ENCODE peak calls at places on chromosomes 5 and 9, in ten cellular contexts. P is left ventricle myocardium inferior; G is mammary epithelial cell; N is effector memory CD4-positive, alpha-beta T cell; X is psoas muscle; U is spleen; J is endothelial cell of umbilical vein; O is A549; V is left lung; B is CD4-positive, alpha-beta memory T cell. I is an unnamed sample. For H3K4me1, the result is how much of the 10 kb centered on the place peaks cover.

GRCh38 chr5:3597727-3598082 is 2.1 kb downstream of the IRX1 start:
- DNase-seq in B (no peak), O (no peak), P (no peak), X (no peak), J (no peak), V (no peak), G (peak), N (no peak), U (no peak), I (no peak)

GRCh38 chr9:83511051-83511450 is 27.1 kb downstream of the FRMD3 start:
- DNase-seq in P (no peak), U (no peak), B (no peak), G (peak), V (no peak), O (no peak), X (no peak), J (peak), N (no peak), I (no peak)

GRCh38 chr5:155678371-155678770 is 648.6 kb upstream of the SGCD start:
- DNase-seq in B (no peak), X (no peak), G (no peak), N (no peak), V (no peak), O (no peak), J (no peak), U (no peak), P (no peak), I (no peak)

GRCh38 chr5:61450170-61450815 is 118.2 kb downstream of the ZSWIM6 start:
- DNase-seq in U (no peak), V (no peak), O (peak), G (peak), P (no peak), N (no peak), X (no peak), J (peak), B (no peak), I (no peak)

GRCh38 chr5:173281910-173282309 is 46.3 kb downstream of the STC2 start:
- DNase-seq in J (no peak), X (no peak), B (no peak), V (no peak), U (no peak), P (no peak), N (no peak), G (no peak), O (peak), I (no peak)

GRCh38 chr9:21579209-21579608 is 97.1 kb upstream of the IFNE start:
- DNase-seq in X (no peak), G (no peak), U (no peak), B (peak), J (no peak), P (no peak), V (no peak), N (no peak), O (peak), I (no peak)

GRCh38 chr5:113896789-113897188 is 383.3 kb downstream of the YTHDC2 start:
- DNase-seq in J (no peak), U (no peak), G (no peak), N (no peak), X (no peak), V (no peak), P (no peak), B (no peak), O (no peak), I (no peak)

GRCh38 chr5:23704176-23704855 is 196.9 kb downstream of the PRDM9 start:
- DNase-seq in U (no peak), X (no peak), G (peak), B (no peak), N (no peak), J (no peak), P (no peak), O (peak), V (no peak), I (no peak)

GRCh38 chr5:74166064-74166463 is 474.5 kb downstream of the ENC1 start:
- DNase-seq in U (no peak), G (no peak), B (no peak), O (no peak), P (no peak), X (no peak), V (no peak), J (peak), N (no peak), I (no peak)

GRCh38 chr9:125694478-125694877 is 12.5 kb downstream of the MAPKAP1 start:
- DNase-seq in P (no peak), O (no peak), B (no peak), V (no peak), N (no peak), X (no peak), G (no peak), J (no peak), U (no peak), I (no peak)

GRCh38 chr9:36717276-36717675 is 144.6 kb downstream of the MELK start:
- DNase-seq in J (no peak), B (no peak), X (no peak), G (no peak), P (no peak), U (no peak), V (no peak), O (no peak), N (no peak), I (no peak)

GRCh38 chr5:163869611-163870010 is 364.2 kb downstream of the MAT2B start:
- DNase-seq in P (no peak), J (no peak), U (no peak), V (no peak), O (no peak), X (no peak), G (no peak), N (no peak), B (no peak), I (no peak)

GRCh38 chr5:147887925-147888324 is 9.4 kb downstream of the SCGB3A2 start:
- DNase-seq in J (no peak), P (no peak), O (no peak), U (no peak), G (peak), V (no peak), X (no peak), B (no peak), N (no peak), I (no peak)

DNA sequence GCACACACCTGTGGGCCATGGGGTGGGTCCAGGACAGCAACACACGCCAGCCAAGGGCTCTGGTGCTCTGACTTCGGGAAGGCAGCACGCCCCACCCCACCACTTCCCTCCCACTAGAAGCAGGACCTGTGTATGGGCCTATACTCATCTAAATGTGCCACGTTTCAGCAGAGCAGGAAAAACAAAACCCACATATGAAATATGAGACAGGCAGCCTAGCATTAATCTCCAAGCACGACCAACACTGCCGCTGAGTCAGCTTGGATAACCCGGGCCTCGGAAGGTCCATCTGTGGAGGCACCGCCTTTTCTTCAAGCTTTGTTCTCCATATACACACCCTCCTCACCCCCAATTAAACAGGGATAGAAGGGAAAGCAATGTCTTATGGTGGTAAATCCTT is 203.1 kb downstream of the ROR2 start:
- DNase-seq in B (no peak), G (no peak), X (no peak), V (no peak), O (no peak), U (no peak), N (no peak), J (no peak), P (no peak), I (no peak)
- H3K27ac ChIP-seq in B (no peak), G (no peak), X (no peak), V (no peak), O (no peak), U (no peak), N (no peak), J (no peak), P (no peak), I (no peak)

DNA sequence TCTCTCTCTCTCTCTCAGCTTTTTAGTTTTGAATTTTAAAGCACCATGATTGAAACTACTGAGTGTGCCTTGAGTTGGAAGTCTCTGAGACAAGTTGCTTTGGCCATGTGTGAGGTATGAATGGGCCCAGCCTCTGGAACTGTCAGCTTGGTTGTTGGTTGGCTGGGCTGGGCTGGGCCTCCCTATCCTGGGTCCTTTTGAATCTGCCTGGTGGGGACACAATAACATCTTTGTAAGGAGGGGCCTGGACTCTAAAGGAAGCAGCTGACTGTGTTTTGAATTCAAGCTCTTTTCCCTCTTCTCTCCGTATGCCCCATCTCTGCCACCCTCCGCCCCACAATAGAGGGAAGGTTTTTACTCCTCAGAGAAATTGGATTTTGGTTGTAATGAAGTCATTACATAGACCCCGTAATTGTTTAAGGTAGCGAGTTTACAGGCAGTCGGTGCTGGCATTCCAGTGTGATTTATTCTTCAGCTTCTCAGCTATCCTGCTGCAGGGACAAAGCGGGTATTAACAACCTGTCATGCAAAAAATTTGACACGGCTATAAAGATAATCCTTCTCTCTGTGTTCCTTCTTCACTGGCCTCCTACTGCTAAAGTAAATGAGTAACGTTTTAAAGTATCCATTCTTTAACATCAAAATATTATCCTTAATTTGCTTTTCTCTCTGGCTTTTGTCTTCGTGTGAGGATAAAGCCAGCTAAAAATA is 105.4 kb downstream of the DAPK1 start:
- DNase-seq in J (no peak), U (no peak), P (no peak), V (no peak), N (no peak), G (no peak), O (no peak), B (no peak), X (no peak), I (no peak)
- H3K4me1 ChIP-seq in J (under half), U (under half), P (under half), V (under half), N (under half), G (under half), O (half or more), B (under half), X (under half), I (under half)

GRCh38 chr9:111052831-111053230 is 14.6 kb upstream of the LPAR1 start:
- DNase-seq in G (peak), U (no peak), J (no peak), B (no peak), P (no peak), X (no peak), N (no peak), V (no peak), O (no peak), I (no peak)

GRCh38 chr9:111050819-111051218 is 12.5 kb upstream of the LPAR1 start:
- DNase-seq in V (no peak), P (no peak), U (no peak), J (no peak), B (no peak), X (no peak), N (no peak), O (no peak), G (no peak), I (no peak)

DNA sequence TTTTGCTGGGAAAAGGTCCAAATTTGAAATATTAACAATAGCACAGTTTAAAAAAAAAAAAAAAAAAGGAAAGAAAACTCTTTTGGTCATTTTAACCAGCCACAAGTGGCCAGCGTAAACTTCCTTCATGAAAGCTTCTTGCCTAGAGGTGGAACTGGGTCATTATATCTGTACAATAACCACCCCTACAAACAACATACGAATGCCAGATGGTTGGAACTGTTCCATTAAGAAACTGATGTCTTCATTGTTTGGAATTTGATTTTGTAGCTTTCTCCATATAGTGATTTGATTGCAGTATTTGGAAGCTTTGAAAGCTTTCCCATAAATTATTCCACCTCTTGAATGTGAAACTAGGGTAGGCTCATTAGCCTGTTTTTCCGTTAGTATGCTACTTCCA is 18.3 kb upstream of the LPAR1 start:
- DNase-seq in P (no peak), V (no peak), O (no peak), B (no peak), G (no peak), U (no peak), X (no peak), J (peak), N (no peak), I (no peak)
- H3K4me3 ChIP-seq in P (no peak), V (no peak), O (no peak), B (no peak), G (no peak), U (no peak), X (no peak), J (no peak), N (no peak), I (no peak)

GRCh38 chr9:97853844-97854695 is 1.0 kb downstream of the FOXE1 start:
- DNase-seq in X (no peak), U (peak), P (no peak), O (peak), G (peak), B (peak), J (no peak), V (no peak), N (no peak), I (no peak)
- H3K27ac ChIP-seq in X (no peak), U (no peak), P (no peak), O (peak), G (no peak), B (no peak), J (no peak), V (no peak), N (no peak), I (no peak)

GRCh38 chr9:109967651-109968331 is 187.8 kb downstream of the PALM2AKAP2 start:
- DNase-seq in U (no peak), G (no peak), J (no peak), O (no peak), P (no peak), V (no peak), X (no peak), B (no peak), N (no peak), I (no peak)
- H3K4me1 ChIP-seq in U (under half), G (under half), J (under half), O (under half), P (under half), V (under half), X (under half), B (under half), N (under half), I (under half)

GRCh38 chr5:132489871-132490483 is 596 bp downstream of the IRF1 start:
- DNase-seq in U (peak), N (no peak), P (peak), V (peak), J (peak), O (peak), G (no peak), X (peak), B (no peak), I (peak)

GRCh38 chr5:132487095-132487428 is 3.5 kb downstream of the IRF1 start:
- DNase-seq in V (no peak), O (no peak), U (no peak), X (no peak), P (no peak), N (no peak), J (no peak), G (no peak), B (no peak), I (peak)

GRCh38 chr5:132487841-132488555 is 2.6 kb downstream of the IRF1 start:
- DNase-seq in G (no peak), J (no peak), V (no peak), N (no peak), B (peak), P (peak), X (no peak), U (peak), O (no peak), I (peak)

GRCh38 chr5:132489051-132489770 is 1.4 kb downstream of the IRF1 start:
- DNase-seq in P (no peak), N (no peak), V (no peak), G (no peak), J (no peak), X (no peak), B (peak), U (peak), O (no peak), I (peak)

GRCh38 chr5:132488590-132488989 is 2.0 kb downstream of the IRF1 start:
- DNase-seq in U (no peak), G (no peak), X (no peak), B (no peak), V (no peak), N (no peak), P (no peak), J (no peak), O (no peak), I (no peak)
- H3K4me3 ChIP-seq in U (peak), G (no peak), X (peak), B (peak), V (peak), N (peak), P (peak), J (no peak), O (no peak), I (no peak)

GRCh38 chr5:134129411-134130238 is 15.1 kb downstream of the TCF7 start:
- DNase-seq in B (no peak), N (no peak), P (no peak), V (no peak), J (no peak), U (peak), X (peak), G (no peak), O (no peak), I (no peak)

GRCh38 chr5:134132372-134133212 is 18.1 kb downstream of the TCF7 start:
- DNase-seq in P (peak), X (peak), B (peak), J (no peak), O (no peak), V (peak), N (peak), G (no peak), U (peak), I (no peak)

GRCh38 chr5:134131578-134132350 is 17.3 kb downstream of the TCF7 start:
- DNase-seq in U (peak), B (no peak), G (no peak), V (no peak), X (peak), P (peak), J (no peak), N (no peak), O (no peak), I (no peak)

GRCh38 chr5:134130239-134130945 is 15.9 kb downstream of the TCF7 start:
- DNase-seq in B (no peak), V (no peak), J (no peak), G (no peak), X (peak), U (peak), N (no peak), P (no peak), O (no peak), I (no peak)

GRCh38 chr5:134131165-134131564 is 16.7 kb downstream of the TCF7 start:
- DNase-seq in X (peak), U (peak), B (no peak), P (no peak), G (no peak), N (no peak), V (no peak), O (no peak), J (no peak), I (no peak)
- H3K27ac ChIP-seq in X (no peak), U (peak), B (peak), P (no peak), G (no peak), N (peak), V (no peak), O (no peak), J (no peak), I (no peak)

DNA sequence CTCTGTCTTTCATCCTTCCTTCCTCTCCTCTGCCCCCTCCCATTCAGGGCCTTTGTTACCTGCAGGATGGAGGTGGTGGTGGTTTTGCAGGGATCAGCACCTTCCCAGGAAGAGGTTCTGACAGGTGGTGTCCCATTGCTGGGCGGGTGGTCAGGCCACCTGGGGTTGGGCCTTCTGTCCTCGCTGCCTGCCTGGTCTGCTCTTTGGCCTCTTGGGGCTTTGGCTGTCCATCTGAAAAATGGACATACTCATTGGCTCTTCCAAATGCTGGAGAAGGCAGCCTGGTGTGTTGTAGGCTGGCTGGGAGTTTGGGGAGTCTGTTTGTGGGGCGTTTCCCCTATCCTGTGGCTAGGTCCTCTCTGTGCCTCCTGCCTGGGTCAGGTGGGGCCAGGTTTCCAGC is 4.3 kb downstream of the RXRA start:
- DNase-seq in O (no peak), X (peak), P (peak), U (no peak), V (no peak), B (no peak), J (no peak), G (no peak), N (no peak), I (no peak)
- H3K4me1 ChIP-seq in O (under half), X (half or more), P (half or more), U (under half), V (under half), B (under half), J (under half), G (half or more), N (under half), I (under half)

DNA sequence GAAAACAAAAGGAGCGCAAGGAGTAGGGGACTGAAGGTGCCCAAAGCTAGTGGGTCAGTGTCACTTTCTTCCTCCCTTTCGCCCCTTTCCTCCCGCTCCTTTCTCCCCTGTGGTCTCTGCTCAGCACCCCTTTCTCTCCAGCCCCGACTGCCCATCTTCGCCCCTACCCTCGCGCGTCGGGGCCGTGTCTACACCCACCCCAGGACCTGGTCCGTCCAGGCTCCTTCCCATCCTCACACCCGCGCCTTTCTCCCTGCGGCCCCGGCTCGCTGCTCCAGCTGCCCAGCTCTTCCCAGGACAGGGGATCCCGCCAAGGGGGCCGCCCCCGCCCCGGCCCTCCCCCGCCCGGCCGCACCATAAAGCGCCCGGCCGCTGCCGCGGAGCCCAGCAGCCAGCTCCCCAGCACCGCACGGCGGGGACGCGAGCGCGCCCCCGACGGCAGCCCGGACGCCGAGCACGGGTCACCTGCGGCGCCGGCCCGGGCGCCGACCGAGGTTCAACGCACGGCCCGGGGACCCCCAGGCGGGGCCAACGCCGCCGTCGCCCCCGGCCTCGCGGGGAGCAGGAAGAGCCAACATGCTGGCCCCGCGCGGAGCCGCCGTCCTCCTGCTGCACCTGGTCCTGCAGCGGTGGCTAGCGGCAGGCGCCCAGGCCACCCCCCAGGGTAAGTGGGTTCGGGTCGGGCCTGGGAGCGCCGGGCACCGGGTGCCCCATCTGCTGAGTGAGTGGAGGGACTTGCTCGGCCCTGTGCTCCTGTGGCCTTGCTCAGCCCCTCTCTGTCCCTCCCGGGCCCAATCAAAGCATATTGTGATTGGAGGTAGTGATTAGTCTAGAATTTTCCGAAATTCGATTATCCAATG is at the start of gene THBS4:
- DNase-seq in V (no peak), P (peak), U (no peak), J (no peak), G (no peak), X (peak), O (no peak), B (no peak), N (no peak), I (no peak)
- H3K4me3 ChIP-seq in V (no peak), P (peak), U (no peak), J (no peak), G (no peak), X (peak), O (no peak), B (no peak), N (no peak), I (peak)

I was measured in right atrium auricular region.